ENCODE peak calls at places on chromosomes 2 and 18, in eight cellular contexts. C, G, X, Q, K, V, I and B are unnamed samples.

GRCh38 chr2:230256735-230257332 is 31.3 kb downstream of the SP140 start:
- DNase-seq in C (no peak), I (no peak), X (no peak), Q (no peak), G (no peak), K (no peak), V (no peak), B (no peak)

GRCh38 chr2:235534608-235535422 is 41.0 kb downstream of the AGAP1 start:
- DNase-seq in X (peak), G (no peak), I (no peak), Q (no peak), V (no peak), C (no peak), K (no peak), B (no peak)

GRCh38 chr2:88554189-88554588 is 73.1 kb downstream of the EIF2AK3 start:
- DNase-seq in X (no peak), I (peak), K (no peak), C (peak), G (no peak), V (no peak), Q (no peak), B (no peak)

GRCh38 chr2:74502720-74503505 is 3.5 kb upstream of the LBX2 start:
- DNase-seq in X (peak), V (peak), Q (peak), G (peak), I (peak), C (peak), K (peak), B (peak)

GRCh38 chr18:6294119-6294784 is 120.5 kb downstream of the L3MBTL4 start:
- DNase-seq in I (no peak), G (no peak), V (no peak), Q (no peak), C (no peak), K (no peak), X (no peak), B (no peak)

GRCh38 chr18:45402485-45403056 is 212.7 kb upstream of the SLC14A2 start:
- DNase-seq in G (no peak), I (no peak), V (no peak), X (no peak), K (peak), C (no peak), Q (no peak), B (no peak)

GRCh38 chr2:25274868-25275574 is 66.7 kb downstream of the DNMT3A start:
- DNase-seq in C (no peak), V (no peak), Q (no peak), X (no peak), I (no peak), G (peak), K (no peak), B (peak)

GRCh38 chr2:179140546-179140945 is 90.6 kb upstream of the CCDC141 start:
- DNase-seq in K (no peak), G (no peak), C (no peak), I (no peak), Q (no peak), V (no peak), X (no peak), B (no peak)

GRCh38 chr2:182625814-182626213 is 90.2 kb upstream of the DNAJC10 start:
- DNase-seq in Q (no peak), G (no peak), I (no peak), X (no peak), K (no peak), C (no peak), V (no peak), B (no peak)

GRCh38 chr2:96344011-96344410 is 8.4 kb downstream of the NCAPH start:
- DNase-seq in V (no peak), X (no peak), I (no peak), C (no peak), Q (no peak), G (no peak), K (peak), B (no peak)

GRCh38 chr2:239544141-239544800 is 143.5 kb upstream of the HDAC4 start:
- DNase-seq in V (no peak), G (no peak), K (peak), C (no peak), X (no peak), Q (no peak), I (no peak), B (no peak)

GRCh38 chr2:19648583-19648982 is 253.2 kb downstream of the TTC32 start:
- DNase-seq in V (no peak), G (no peak), C (peak), I (no peak), X (no peak), K (no peak), Q (no peak), B (no peak)

GRCh38 chr2:203623616-203624015 is 82.8 kb upstream of the CD28 start:
- DNase-seq in X (no peak), Q (no peak), G (no peak), C (no peak), K (no peak), I (no peak), V (no peak), B (no peak)

GRCh38 chr2:1826188-1826905 is 82.0 kb upstream of the PXDN start:
- DNase-seq in I (no peak), G (no peak), X (no peak), C (no peak), K (no peak), Q (no peak), V (no peak), B (no peak)

GRCh38 chr2:182506606-182507005 is 79.8 kb upstream of the PDE1A start:
- DNase-seq in Q (no peak), X (no peak), K (no peak), G (no peak), I (no peak), C (peak), V (no peak), B (no peak)

GRCh38 chr2:16152101-16152927 is 212.0 kb downstream of the MYCN start:
- DNase-seq in I (no peak), K (no peak), Q (no peak), X (no peak), C (no peak), V (no peak), G (no peak), B (no peak)

GRCh38 chr2:224835405-224835804 is 119.2 kb upstream of the CCDC195 start:
- DNase-seq in G (no peak), I (no peak), C (no peak), X (no peak), Q (no peak), V (no peak), K (no peak), B (no peak)

GRCh38 chr2:203683932-203684556 is 22.4 kb upstream of the CD28 start:
- DNase-seq in G (no peak), I (no peak), Q (no peak), C (peak), K (no peak), V (no peak), X (no peak), B (no peak)

GRCh38 chr18:63881851-63882250 is 5.7 kb upstream of the SERPINB2 start:
- DNase-seq in Q (no peak), G (no peak), K (no peak), X (no peak), C (no peak), V (no peak), I (no peak), B (no peak)

GRCh38 chr2:224136394-224136793 is 97.3 kb upstream of the SERPINE2 start:
- DNase-seq in K (no peak), Q (no peak), I (no peak), X (no peak), V (no peak), G (no peak), C (no peak), B (no peak)

GRCh38 chr18:42765225-42765624 is 350.3 kb downstream of the RIT2 start:
- DNase-seq in C (no peak), X (no peak), K (no peak), Q (no peak), V (no peak), G (no peak), I (no peak), B (no peak)

GRCh38 chr18:48003426-48004349 is 73.2 kb upstream of the SMAD2 start:
- DNase-seq in I (no peak), K (peak), V (no peak), C (peak), X (no peak), Q (peak), G (no peak), B (peak)

GRCh38 chr2:239006886-239007285 is 159.0 kb downstream of the TWIST2 start:
- DNase-seq in K (no peak), G (no peak), Q (peak), V (no peak), C (peak), X (no peak), I (no peak), B (no peak)

GRCh38 chr2:9777081-9777480 is 66.2 kb upstream of the TAF1B start:
- DNase-seq in G (no peak), I (no peak), V (no peak), Q (no peak), K (no peak), C (no peak), X (peak), B (no peak)

GRCh38 chr2:218432676-218433365 is 13.9 kb downstream of the VIL1 start:
- DNase-seq in G (no peak), Q (no peak), I (no peak), K (peak), C (no peak), V (no peak), X (no peak), B (no peak)

GRCh38 chr18:72995558-72995957 is 127.8 kb upstream of the NETO1 start:
- DNase-seq in I (no peak), V (no peak), Q (no peak), X (no peak), K (no peak), G (no peak), C (no peak), B (no peak)

GRCh38 chr2:20578895-20579825 is 71.7 kb downstream of the HS1BP3 start:
- DNase-seq in V (peak), K (peak), Q (peak), X (peak), G (peak), I (peak), C (peak), B (peak)

GRCh38 chr2:219968685-219969345 is 341.4 kb downstream of the SLC4A3 start:
- DNase-seq in I (no peak), G (no peak), C (peak), X (no peak), K (no peak), Q (no peak), V (no peak), B (no peak)

GRCh38 chr18:335741-336140 is 67.9 kb upstream of the THOC1 start:
- DNase-seq in V (no peak), X (no peak), Q (no peak), G (no peak), C (no peak), I (no peak), K (no peak), B (no peak)

GRCh38 chr2:165953655-165954606 is at the start of gene TTC21B:
- DNase-seq in X (peak), Q (peak), V (peak), C (peak), I (peak), K (peak), G (peak), B (peak)
- TF ChIP-seq POLR2A in X (peak), Q (no peak), V (no peak), C (peak), I (peak), K (peak), G (peak), B (peak)

DNA sequence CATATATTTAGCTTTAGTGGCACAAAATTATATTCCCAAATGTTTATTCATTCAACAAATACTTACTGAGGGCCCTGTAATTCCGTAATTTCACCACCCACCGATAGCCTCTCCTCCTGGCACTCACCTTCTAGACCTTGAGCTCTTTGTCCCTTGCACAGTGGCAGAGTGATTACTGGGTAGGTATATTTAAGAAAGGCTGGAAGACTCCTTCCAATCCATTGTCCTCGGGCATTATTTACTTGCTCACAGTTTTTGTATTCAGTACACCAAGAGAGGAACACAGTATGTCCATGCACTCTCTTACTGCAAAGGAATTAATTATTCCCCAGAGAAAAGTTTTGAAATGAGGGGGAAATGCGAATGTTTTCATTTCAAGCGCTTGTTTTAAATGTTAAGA is 1.1 kb upstream of the CDCA7 start:
- DNase-seq in I (no peak), G (no peak), X (no peak), Q (no peak), K (no peak), V (no peak), C (no peak), B (no peak)
- H3K4me3 ChIP-seq in I (no peak), G (no peak), X (no peak), Q (no peak), K (no peak), V (no peak), C (peak), B (no peak)

DNA sequence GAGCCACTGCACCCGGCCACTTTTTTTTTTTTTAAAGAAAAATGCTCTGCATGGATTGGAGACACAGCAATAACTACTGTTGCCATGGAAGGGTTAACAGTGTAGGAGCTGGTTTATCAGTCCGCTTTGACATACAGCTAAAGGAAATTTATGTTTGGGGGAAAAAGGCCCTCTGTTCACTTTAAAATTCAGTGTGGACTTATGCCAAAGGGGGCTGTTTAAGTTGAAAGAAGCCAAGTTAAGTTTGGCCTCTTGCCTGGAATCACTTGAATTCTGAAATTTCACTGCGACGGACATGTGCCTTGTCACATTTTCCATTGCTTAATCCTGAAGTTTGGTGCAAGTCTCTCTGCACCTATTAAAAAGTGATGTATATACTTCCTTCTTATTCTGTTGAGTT is 3.1 kb downstream of the KCNE4 start:
- DNase-seq in I (peak), X (no peak), K (no peak), Q (no peak), V (no peak), C (no peak), G (no peak), B (no peak)
- TF ChIP-seq POLR2A in I (no peak), X (no peak), K (no peak), Q (no peak), V (no peak), C (no peak), G (no peak), B (no peak)

GRCh38 chr2:237961637-237962036 is 5.2 kb upstream of the UBE2F start:
- DNase-seq in C (no peak), G (no peak), V (no peak), K (no peak), X (no peak), Q (no peak), I (no peak), B (peak)

GRCh38 chr2:237952851-237953250 is 14.0 kb upstream of the UBE2F start:
- DNase-seq in C (no peak), G (no peak), I (no peak), V (no peak), K (no peak), X (no peak), Q (no peak), B (no peak)

GRCh38 chr2:237951878-237952277 is 14.9 kb upstream of the UBE2F start:
- DNase-seq in X (no peak), G (no peak), I (no peak), K (no peak), C (no peak), V (no peak), Q (no peak), B (no peak)

GRCh38 chr2:237955640-237956401 is 11.0 kb upstream of the UBE2F start:
- DNase-seq in V (no peak), Q (no peak), K (no peak), C (no peak), X (no peak), I (no peak), G (no peak), B (no peak)

GRCh38 chr2:237956402-237956736 is 10.4 kb upstream of the UBE2F start:
- DNase-seq in Q (no peak), V (no peak), I (no peak), X (no peak), C (no peak), G (no peak), K (no peak), B (no peak)
- H3K4me3 ChIP-seq in Q (peak), V (no peak), I (no peak), X (no peak), C (no peak), G (peak), K (no peak), B (no peak)

DNA sequence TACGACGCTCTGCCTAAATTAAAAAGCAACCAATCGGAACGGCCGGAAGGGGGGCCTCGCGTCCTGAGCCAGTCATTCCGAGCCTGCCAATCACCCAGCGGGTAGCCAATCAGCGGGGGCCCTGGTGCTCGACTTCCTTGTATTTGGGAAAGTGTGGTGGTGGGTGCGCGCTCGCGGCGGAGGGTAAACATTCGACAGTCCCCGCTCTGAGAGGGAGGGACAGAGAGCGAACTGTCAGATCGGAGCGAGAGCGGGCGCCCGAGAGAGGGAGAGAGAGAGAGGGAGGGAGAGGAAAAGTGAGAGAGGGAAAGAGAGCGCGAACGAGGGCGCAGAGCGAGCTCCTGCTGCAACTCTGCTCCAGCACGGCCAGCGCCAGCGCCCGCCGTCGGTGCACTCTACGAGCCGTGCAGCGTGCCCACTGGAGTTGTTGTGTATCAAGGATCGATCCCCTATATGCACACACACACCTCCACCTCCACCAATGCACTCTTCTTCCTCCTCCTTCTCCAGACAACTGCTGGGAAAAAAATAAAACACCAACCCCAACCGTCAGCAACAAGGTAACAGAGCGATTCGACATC is at the start of gene POU3F3:
- DNase-seq in K (peak), C (peak), V (peak), I (no peak), X (peak), Q (no peak), G (peak), B (peak)
- TF ChIP-seq POLR2A in K (no peak), C (no peak), V (no peak), I (no peak), X (no peak), Q (no peak), G (no peak), B (no peak)

GRCh38 chr2:240557101-240557751 is 562 bp downstream of the ANKMY1 start:
- DNase-seq in C (no peak), V (peak), K (peak), X (peak), Q (no peak), G (no peak), I (no peak), B (peak)
- H3K4me3 ChIP-seq in C (no peak), V (peak), K (peak), X (peak), Q (peak), G (peak), I (no peak), B (no peak)

GRCh38 chr2:26756337-26756736 is 7.7 kb upstream of the SLC35F6 start:
- DNase-seq in G (no peak), K (no peak), I (no peak), X (no peak), V (no peak), C (no peak), Q (no peak), B (no peak)

GRCh38 chr2:26758790-26759321 is 5.2 kb upstream of the SLC35F6 start:
- DNase-seq in V (no peak), K (no peak), G (no peak), I (no peak), X (no peak), C (no peak), Q (no peak), B (no peak)

GRCh38 chr2:26754972-26755670 is 9.0 kb upstream of the SLC35F6 start:
- DNase-seq in C (no peak), K (no peak), Q (no peak), G (no peak), V (no peak), I (no peak), X (no peak), B (no peak)

GRCh38 chr2:26759845-26760244 is 4.2 kb upstream of the SLC35F6 start:
- DNase-seq in K (no peak), V (no peak), X (no peak), C (no peak), I (no peak), G (no peak), Q (no peak), B (no peak)

GRCh38 chr2:26757873-26758789 is 6.0 kb upstream of the SLC35F6 start:
- DNase-seq in I (peak), X (no peak), G (peak), K (no peak), C (peak), Q (peak), V (no peak), B (peak)
- TF ChIP-seq POLR2A in I (peak), X (no peak), G (no peak), K (no peak), C (no peak), Q (no peak), V (no peak), B (no peak)

DNA sequence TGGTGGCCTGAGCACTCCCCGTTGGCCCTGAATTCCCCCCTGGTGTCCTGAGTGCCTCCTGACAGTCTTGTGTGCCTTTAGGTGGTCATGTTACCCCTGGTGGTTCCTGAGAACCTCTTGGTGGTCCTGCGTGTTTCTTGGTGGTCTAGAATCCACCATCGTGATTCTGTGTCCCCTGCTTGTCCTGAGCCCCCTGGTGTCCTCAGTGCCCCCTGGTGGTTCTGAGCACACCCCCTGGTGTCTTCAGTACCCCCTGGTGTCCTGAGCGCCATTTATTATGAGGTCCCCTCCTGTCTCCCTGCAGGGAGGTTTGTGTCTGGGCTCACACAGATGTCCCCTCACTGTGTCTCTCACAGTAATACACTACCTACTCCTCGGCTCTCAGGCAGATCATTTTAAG is 61.3 kb upstream of the MAL start:
- DNase-seq in I (no peak), V (no peak), G (no peak), C (no peak), X (no peak), Q (no peak), K (no peak), B (no peak)
- H3K4me3 ChIP-seq in I (no peak), V (no peak), G (no peak), C (no peak), X (no peak), Q (no peak), K (no peak), B (no peak)